ENCODE peak calls at places on chromosomes 11 and 22, in five cellular contexts. E is SK-N-SH; T is breast epithelium; I is CD8-positive, alpha-beta T cell; N is fibroblast of lung. G is an unnamed sample. For H3K4me1, the result is how much of the 10 kb centered on the place peaks cover.

GRCh38 chr11:70603064-70603755 is 204.9 kb downstream of the CTTN start:
- DNase-seq in E (no peak), T (no peak), I (no peak), N (no peak), G (no peak)

GRCh38 chr11:64037027-64037633 is 1.4 kb downstream of the FLRT1 start:
- DNase-seq in E (no peak), T (no peak), I (no peak), N (no peak), G (no peak)

GRCh38 chr11:125073616-125074483 is 10.7 kb downstream of the SLC37A2 start:
- DNase-seq in E (no peak), T (no peak), I (no peak), N (no peak), G (no peak)

GRCh38 chr11:7292902-7293301 is 41.2 kb downstream of the SYT9 start:
- DNase-seq in E (no peak), T (no peak), I (no peak), N (no peak), G (no peak)

GRCh38 chr11:4839851-4840549 is 9.0 kb downstream of the OR51S1 start:
- DNase-seq in E (no peak), T (no peak), I (no peak), N (no peak), G (no peak)

GRCh38 chr11:26580929-26581328 is 8.9 kb upstream of the MUC15 start:
- DNase-seq in E (no peak), T (no peak), I (no peak), N (peak), G (no peak)

GRCh38 chr22:30044369-30044768 is 35.9 kb upstream of the HORMAD2 start:
- DNase-seq in E (peak), T (no peak), I (no peak), N (peak), G (peak)

GRCh38 chr11:16361108-16361869 is 4.9 kb upstream of the SOX6 start:
- DNase-seq in E (no peak), T (no peak), I (no peak), N (no peak), G (no peak)

GRCh38 chr11:113082501-113082900 is 121.3 kb downstream of the NCAM1 start:
- DNase-seq in E (no peak), T (no peak), I (no peak), N (no peak), G (no peak)

GRCh38 chr11:16785520-16786128 is 47.2 kb downstream of the C11orf58 start:
- DNase-seq in E (peak), T (peak), I (peak), N (peak), G (peak)

GRCh38 chr22:45757068-45757467 is 85.4 kb downstream of the ATXN10 start:
- DNase-seq in E (no peak), T (no peak), I (no peak), N (peak), G (no peak)

GRCh38 chr22:49946612-49947295 is 13.8 kb upstream of the PIM3 start:
- DNase-seq in E (no peak), T (no peak), I (no peak), N (no peak), G (no peak)

GRCh38 chr11:77547863-77548551 is 41.7 kb upstream of the AQP11 start:
- DNase-seq in E (peak), T (no peak), I (no peak), N (peak), G (no peak)

GRCh38 chr11:85133636-85134035 is 493.5 kb downstream of the DLG2 start:
- DNase-seq in E (no peak), T (no peak), I (no peak), N (no peak), G (no peak)

GRCh38 chr11:19919050-19919561 is 206.5 kb downstream of the NAV2 start:
- DNase-seq in E (no peak), T (peak), I (no peak), N (peak), G (peak)

GRCh38 chr11:22725079-22725478 is 58.7 kb downstream of the GAS2 start:
- DNase-seq in E (no peak), T (no peak), I (no peak), N (no peak), G (no peak)

GRCh38 chr11:45035440-45035839 is 84.8 kb upstream of the TP53I11 start:
- DNase-seq in E (no peak), T (no peak), I (no peak), N (no peak), G (no peak)

GRCh38 chr11:99142237-99142636 is 121.5 kb downstream of the CNTN5 start:
- DNase-seq in E (no peak), T (no peak), I (no peak), N (no peak), G (no peak)

GRCh38 chr11:74948546-74948897 is 369 bp downstream of the XRRA1 start:
- DNase-seq in E (peak), T (no peak), I (no peak), N (no peak), G (no peak)

GRCh38 chr22:35477911-35478582 is 62.6 kb upstream of the RASD2 start:
- DNase-seq in E (peak), T (no peak), I (no peak), N (peak), G (peak)
- H3K27ac ChIP-seq in E (peak), T (peak), I (no peak), N (no peak), G (no peak)

GRCh38 chr11:9691865-9692264 is 28.0 kb downstream of the SWAP70 start:
- DNase-seq in E (no peak), T (no peak), I (no peak), N (peak), G (peak)
- H3K4me1 ChIP-seq in E (under half), T (under half), I (under half), N (under half), G (half or more)

GRCh38 chr22:47357086-47357485 is 594.6 kb downstream of the TBC1D22A start:
- DNase-seq in E (no peak), T (no peak), I (no peak), N (no peak), G (no peak)

GRCh38 chr22:47356433-47357011 is 594.1 kb downstream of the TBC1D22A start:
- DNase-seq in E (no peak), T (no peak), I (no peak), N (no peak), G (no peak)

GRCh38 chr22:47354668-47355387 is 592.4 kb downstream of the TBC1D22A start:
- DNase-seq in E (no peak), T (no peak), I (no peak), N (no peak), G (no peak)

GRCh38 chr22:47355776-47356432 is 593.5 kb downstream of the TBC1D22A start:
- DNase-seq in E (no peak), T (no peak), I (no peak), N (no peak), G (no peak)

GRCh38 chr22:47355388-47355725 is 592.9 kb downstream of the TBC1D22A start:
- DNase-seq in E (no peak), T (no peak), I (no peak), N (no peak), G (no peak)
- H3K27ac ChIP-seq in E (no peak), T (no peak), I (no peak), N (no peak), G (no peak)

GRCh38 chr11:83057721-83058120 is 14.0 kb downstream of the RAB30 start:
- DNase-seq in E (no peak), T (no peak), I (no peak), N (no peak), G (no peak)

GRCh38 chr11:83054904-83055380 is 16.8 kb downstream of the RAB30 start:
- DNase-seq in E (no peak), T (no peak), I (no peak), N (no peak), G (peak)

GRCh38 chr11:83051760-83052671 is 19.7 kb downstream of the RAB30 start:
- DNase-seq in E (no peak), T (no peak), I (no peak), N (peak), G (peak)

GRCh38 chr11:83056204-83056603 is 15.5 kb downstream of the RAB30 start:
- DNase-seq in E (no peak), T (no peak), I (no peak), N (no peak), G (no peak)

GRCh38 chr11:83054001-83054400 is 17.7 kb downstream of the RAB30 start:
- DNase-seq in E (no peak), T (no peak), I (no peak), N (no peak), G (no peak)
- H3K4me1 ChIP-seq in E (under half), T (under half), I (under half), N (under half), G (under half)

GRCh38 chr22:28812491-28812890 is 12.1 kb upstream of the XBP1 start:
- DNase-seq in E (no peak), T (no peak), I (no peak), N (no peak), G (no peak)
- H3K27ac ChIP-seq in E (no peak), T (peak), I (peak), N (no peak), G (no peak)

GRCh38 chr11:119025099-119025473 is 5.6 kb downstream of the SLC37A4 start:
- DNase-seq in E (no peak), T (no peak), I (no peak), N (no peak), G (no peak)
- H3K4me1 ChIP-seq in E (under half), T (under half), I (under half), N (under half), G (under half)

GRCh38 chr11:72920001-72920400 is 105.8 kb downstream of the ATG16L2 start:
- DNase-seq in E (no peak), T (no peak), I (no peak), N (no peak), G (no peak)
- H3K27ac ChIP-seq in E (no peak), T (no peak), I (no peak), N (no peak), G (no peak)

DNA sequence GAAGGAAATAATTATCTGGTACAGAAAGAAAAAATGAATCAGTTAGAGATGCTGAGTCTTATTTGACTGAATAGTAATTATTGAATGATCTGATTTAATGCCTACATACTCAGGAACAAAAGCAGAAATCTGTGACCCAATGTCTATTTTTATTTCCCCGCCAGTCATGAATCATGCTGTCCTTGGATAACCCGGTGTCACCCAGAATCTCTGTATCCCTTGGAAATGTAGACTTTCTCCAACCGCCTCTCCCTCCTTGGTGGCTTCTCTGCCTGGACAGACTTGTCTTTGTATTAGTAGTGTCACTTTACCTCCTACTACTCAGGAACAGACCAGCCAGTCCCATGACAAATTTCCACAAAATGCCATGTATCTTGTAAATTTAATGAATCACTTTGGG is 173.3 kb upstream of the PDGFD start:
- DNase-seq in E (no peak), T (no peak), I (no peak), N (no peak), G (no peak)
- H3K4me1 ChIP-seq in E (under half), T (under half), I (under half), N (under half), G (under half)

G was measured in foreskin keratinocyte.